ENCODE peak calls at places on chromosomes 1 and 21, in nine cellular contexts. U, Q, M, V, E, J, C, K and P are unnamed samples.

GRCh38 chr1:112983540-112984131 is 27.6 kb upstream of the SLC16A1 start:
- DNase-seq in M (no peak), C (no peak), K (no peak), V (no peak), E (no peak), J (no peak), Q (no peak), U (no peak), P (no peak)

GRCh38 chr21:14877581-14878228 is 187.1 kb downstream of the NRIP1 start:
- DNase-seq in J (no peak), K (no peak), E (no peak), M (peak), C (peak), U (no peak), Q (no peak), V (peak), P (no peak)

GRCh38 chr1:8422439-8423133 is 104.7 kb downstream of the SLC45A1 start:
- DNase-seq in U (peak), Q (no peak), K (no peak), E (no peak), J (no peak), C (peak), V (peak), M (peak), P (no peak)

GRCh38 chr1:6028042-6028895 is 17.4 kb upstream of the KCNAB2 start:
- DNase-seq in V (no peak), J (no peak), U (peak), K (no peak), Q (no peak), M (no peak), E (no peak), C (no peak), P (no peak)

GRCh38 chr1:50289495-50289894 is 133.7 kb downstream of the DMRTA2 start:
- DNase-seq in J (no peak), U (no peak), M (no peak), C (no peak), E (no peak), Q (no peak), K (no peak), V (no peak), P (no peak)

GRCh38 chr1:25895365-25895990 is 10.7 kb downstream of the STMN1 start:
- DNase-seq in Q (peak), E (peak), C (peak), J (peak), K (no peak), M (peak), U (peak), V (peak), P (peak)

GRCh38 chr1:3068400-3069361 is at the start of gene PRDM16:
- DNase-seq in E (no peak), U (no peak), V (peak), M (peak), C (peak), Q (no peak), J (peak), K (no peak), P (no peak)

GRCh38 chr1:54763814-54764131 is 550 bp downstream of the PARS2 start:
- DNase-seq in C (no peak), U (no peak), E (no peak), M (no peak), K (no peak), J (no peak), V (no peak), Q (no peak), P (no peak)

GRCh38 chr1:178609015-178609414 is 96.1 kb downstream of the TEX35 start:
- DNase-seq in J (no peak), V (peak), K (no peak), U (no peak), C (peak), M (peak), E (no peak), Q (no peak), P (no peak)